ENCODE peak calls at places on chromosomes 4 and X, in eight cellular contexts. G is activated B cell treated with CpG ODN at 0.5 μM for 24 hours, C is fibroblast of lung, A is endodermal cell, U is OCI-LY7, M is natural killer cell, J is Calu3, D is skeletal muscle cell. S is an unnamed sample.
A peak's percentile ranks its signal among the peaks of the same experiment; 100 is the strongest.

GRCh38 chr4:15738877-15739276 is 36.0 kb downstream of the BST1 start:
- DNase-seq in G (no peak), C (no peak), A (no peak), U (no peak), M (no peak), J (no peak), D (no peak), S (no peak)

GRCh38 chr4:7978907-7979651 is 39.4 kb upstream of the AFAP1 start:
- DNase-seq in G (no peak), C (no peak), A (no peak), U (no peak), M (no peak), J (no peak), D (no peak), S (no peak)

GRCh38 chr4:141706445-141706844 is 70.1 kb downstream of the IL15 start:
- DNase-seq in G (no peak), C (peak; percentile 28), A (no peak), U (no peak), M (no peak), J (no peak), D (no peak), S (no peak)

GRCh38 chrX:71515039-71515398 is 17.9 kb upstream of the OGT start:
- DNase-seq in G (no peak), C (peak; percentile 45), A (no peak), U (no peak), M (no peak), J (peak; percentile 10), D (no peak), S (no peak)

GRCh38 chr4:1365271-1366178 is 18.5 kb downstream of the UVSSA start:
- DNase-seq in G (no peak), C (no peak), A (peak; percentile 63), U (no peak), M (no peak), J (no peak), D (no peak), S (no peak)

GRCh38 chr4:15042529-15043167 is 40.4 kb downstream of the CPEB2 start:
- DNase-seq in G (no peak), C (no peak), A (no peak), U (no peak), M (no peak), J (no peak), D (no peak), S (peak; percentile 43)

GRCh38 chr4:7442609-7443140 is 7.9 kb upstream of the PSAPL1 start:
- DNase-seq in G (no peak), C (no peak), A (no peak), U (no peak), M (no peak), J (no peak), D (no peak), S (no peak)

GRCh38 chr4:158885564-158885963 is 116.7 kb downstream of the FNIP2 start:
- DNase-seq in G (no peak), C (no peak), A (no peak), U (no peak), M (no peak), J (no peak), D (no peak), S (no peak)

GRCh38 chr4:130233377-130234047 is 1137.6 kb downstream of the C4orf33 start:
- DNase-seq in G (no peak), C (peak; percentile 13), A (no peak), U (peak; percentile 0), M (no peak), J (no peak), D (no peak), S (no peak)

GRCh38 chrX:27619459-27619858 is 29.3 kb downstream of the DCAF8L2 start:
- DNase-seq in G (no peak), C (no peak), A (no peak), U (no peak), M (no peak), J (no peak), D (no peak), S (no peak)

GRCh38 chrX:55640854-55641253 is 17.7 kb downstream of the FOXR2 start:
- DNase-seq in G (no peak), C (no peak), A (no peak), U (no peak), M (no peak), J (no peak), D (no peak), S (no peak)

GRCh38 chr4:7342223-7342576 is 92.5 kb downstream of the PSAPL1 start:
- DNase-seq in G (no peak), C (no peak), A (no peak), U (no peak), M (no peak), J (no peak), D (no peak), S (no peak)

GRCh38 chrX:150573702-150574101 is 5.3 kb downstream of the MTM1 start:
- DNase-seq in G (no peak), C (no peak), A (no peak), U (peak; percentile 48), M (peak; percentile 28), J (no peak), D (no peak), S (no peak)

GRCh38 chr4:33625762-33626161 is 2618.6 kb downstream of the ARAP2 start:
- DNase-seq in G (no peak), C (peak; percentile 3), A (peak; percentile 52), U (no peak), M (no peak), J (no peak), D (no peak), S (no peak)

GRCh38 chr4:87592124-87592523 is 16.2 kb upstream of the DSPP start:
- DNase-seq in G (no peak), C (no peak), A (no peak), U (no peak), M (no peak), J (no peak), D (no peak), S (no peak)

GRCh38 chr4:166422475-166422874 is 549.4 kb downstream of the TLL1 start:
- DNase-seq in G (no peak), C (peak; percentile 64), A (no peak), U (no peak), M (no peak), J (no peak), D (peak; percentile 55), S (peak; percentile 35)

GRCh38 chrX:19888419-19888879 is 1.0 kb upstream of the SH3KBP1 start:
- DNase-seq in G (no peak), C (peak; percentile 79), A (peak; percentile 88), U (peak; percentile 73), M (no peak), J (peak; percentile 56), D (peak; percentile 29), S (no peak)

GRCh38 chrX:118550792-118551191 is 55.2 kb downstream of the DOCK11 start:
- DNase-seq in G (no peak), C (no peak), A (no peak), U (no peak), M (no peak), J (no peak), D (no peak), S (no peak)

GRCh38 chr4:123248260-123248659 is 148.3 kb upstream of the SPRY1 start:
- DNase-seq in G (no peak), C (peak; percentile 66), A (no peak), U (no peak), M (no peak), J (no peak), D (peak; percentile 49), S (no peak)

GRCh38 chrX:108225456-108225730 is 133.8 kb downstream of the ATG4A start:
- DNase-seq in G (no peak), C (no peak), A (peak; percentile 59), U (no peak), M (no peak), J (no peak), D (no peak), S (no peak)

GRCh38 chr4:71832049-71832448 is 48.2 kb upstream of the GC start:
- DNase-seq in G (no peak), C (no peak), A (no peak), U (no peak), M (no peak), J (no peak), D (no peak), S (no peak)

GRCh38 chr4:55549888-55550287 is 3.2 kb upstream of the CLOCK start:
- DNase-seq in G (no peak), C (peak; percentile 30), A (no peak), U (no peak), M (no peak), J (no peak), D (peak; percentile 42), S (peak; percentile 68)

GRCh38 chrX:1424452-1424851 is 28.3 kb downstream of the ASMTL start:
- DNase-seq in G (no peak), C (no peak), A (no peak), U (no peak), M (no peak), J (no peak), D (no peak), S (no peak)

GRCh38 chr4:172865103-172865502 is 303.5 kb upstream of the GALNT7 start:
- DNase-seq in G (no peak), C (no peak), A (no peak), U (no peak), M (no peak), J (no peak), D (no peak), S (no peak)

GRCh38 chr4:161936625-161937133 is 227.1 kb downstream of the FSTL5 start:
- DNase-seq in G (no peak), C (peak; percentile 18), A (peak; percentile 44), U (no peak), M (no peak), J (no peak), D (peak; percentile 85), S (peak; percentile 75)